ENCODE peak calls at places on chromosomes 4 and X, in ten cellular contexts. One of them, this sample, is unnamed.

GRCh38 chr4:151797131-151797530 is 36.3 kb upstream of the GATB start:
- DNase-seq in head of caudate nucleus: no peak
- DNase-seq in nucleus accumbens: no peak
- DNase-seq in stimulated activated CD8-positive, alpha-beta memory T cell treated with anti-CD3 and anti-CD28 coated beads, Interleukin-7, amount 100 ng/mL, for 1 hour: no peak
- DNase-seq in stimulated activated CD4-positive, alpha-beta T cell treated with anti-CD3 and anti-CD28 coated beads, TNF-alpha, amount 100 ng/mL, for 48 hours: no peak
- DNase-seq in left lung: no peak
- DNase-seq in hepatocyte: no peak
- DNase-seq in cardiac fibroblast: no peak
- DNase-seq in mammary epithelial cell: peak; percentile 68
- DNase-seq in astrocyte of the hippocampus: no peak
- DNase-seq in this sample: no peak

GRCh38 chrX:21638311-21638710 is 19.8 kb downstream of the KLHL34 start:
- DNase-seq in head of caudate nucleus: no peak
- DNase-seq in astrocyte of the hippocampus: peak; percentile 36
- DNase-seq in cardiac fibroblast: peak; percentile 54
- DNase-seq in hepatocyte: no peak
- DNase-seq in left lung: no peak
- DNase-seq in stimulated activated CD4-positive, alpha-beta T cell treated with anti-CD3 and anti-CD28 coated beads, TNF-alpha, amount 100 ng/mL, for 48 hours: no peak
- DNase-seq in nucleus accumbens: no peak
- DNase-seq in mammary epithelial cell: peak; percentile 51
- DNase-seq in stimulated activated CD8-positive, alpha-beta memory T cell treated with anti-CD3 and anti-CD28 coated beads, Interleukin-7, amount 100 ng/mL, for 1 hour: no peak
- DNase-seq in this sample: no peak

GRCh38 chr4:169345207-169345788 is 74.5 kb upstream of the SH3RF1 start:
- DNase-seq in cardiac fibroblast: peak; percentile 65
- DNase-seq in stimulated activated CD8-positive, alpha-beta memory T cell treated with anti-CD3 and anti-CD28 coated beads, Interleukin-7, amount 100 ng/mL, for 1 hour: no peak
- DNase-seq in astrocyte of the hippocampus: peak; percentile 56
- DNase-seq in mammary epithelial cell: peak; percentile 92
- DNase-seq in left lung: no peak
- DNase-seq in stimulated activated CD4-positive, alpha-beta T cell treated with anti-CD3 and anti-CD28 coated beads, TNF-alpha, amount 100 ng/mL, for 48 hours: no peak
- DNase-seq in head of caudate nucleus: peak; percentile 58
- DNase-seq in nucleus accumbens: peak; percentile 68
- DNase-seq in hepatocyte: no peak
- DNase-seq in this sample: no peak

GRCh38 chrX:72105436-72105835 is 26.3 kb downstream of the RTL5 start:
- DNase-seq in stimulated activated CD4-positive, alpha-beta T cell treated with anti-CD3 and anti-CD28 coated beads, TNF-alpha, amount 100 ng/mL, for 48 hours: no peak
- DNase-seq in stimulated activated CD8-positive, alpha-beta memory T cell treated with anti-CD3 and anti-CD28 coated beads, Interleukin-7, amount 100 ng/mL, for 1 hour: peak; percentile 12
- DNase-seq in astrocyte of the hippocampus: no peak
- DNase-seq in left lung: no peak
- DNase-seq in cardiac fibroblast: no peak
- DNase-seq in head of caudate nucleus: no peak
- DNase-seq in nucleus accumbens: no peak
- DNase-seq in mammary epithelial cell: no peak
- DNase-seq in hepatocyte: no peak
- DNase-seq in this sample: no peak

GRCh38 chr4:125849869-125850268 is 535.1 kb downstream of the FAT4 start:
- DNase-seq in head of caudate nucleus: no peak
- DNase-seq in left lung: no peak
- DNase-seq in mammary epithelial cell: peak; percentile 2
- DNase-seq in stimulated activated CD4-positive, alpha-beta T cell treated with anti-CD3 and anti-CD28 coated beads, TNF-alpha, amount 100 ng/mL, for 48 hours: no peak
- DNase-seq in hepatocyte: no peak
- DNase-seq in astrocyte of the hippocampus: peak; percentile 78
- DNase-seq in nucleus accumbens: no peak
- DNase-seq in cardiac fibroblast: peak; percentile 31
- DNase-seq in stimulated activated CD8-positive, alpha-beta memory T cell treated with anti-CD3 and anti-CD28 coated beads, Interleukin-7, amount 100 ng/mL, for 1 hour: no peak
- DNase-seq in this sample: no peak

GRCh38 chrX:133648594-133648993 is 233.3 kb upstream of the GPC4 start:
- DNase-seq in nucleus accumbens: no peak
- DNase-seq in stimulated activated CD4-positive, alpha-beta T cell treated with anti-CD3 and anti-CD28 coated beads, TNF-alpha, amount 100 ng/mL, for 48 hours: no peak
- DNase-seq in astrocyte of the hippocampus: no peak
- DNase-seq in hepatocyte: no peak
- DNase-seq in cardiac fibroblast: no peak
- DNase-seq in left lung: no peak
- DNase-seq in stimulated activated CD8-positive, alpha-beta memory T cell treated with anti-CD3 and anti-CD28 coated beads, Interleukin-7, amount 100 ng/mL, for 1 hour: no peak
- DNase-seq in mammary epithelial cell: no peak
- DNase-seq in head of caudate nucleus: no peak
- DNase-seq in this sample: no peak

GRCh38 chr4:124686279-124686678 is 26.3 kb downstream of the ANKRD50 start:
- DNase-seq in head of caudate nucleus: no peak
- DNase-seq in stimulated activated CD8-positive, alpha-beta memory T cell treated with anti-CD3 and anti-CD28 coated beads, Interleukin-7, amount 100 ng/mL, for 1 hour: no peak
- DNase-seq in left lung: no peak
- DNase-seq in cardiac fibroblast: no peak
- DNase-seq in nucleus accumbens: no peak
- DNase-seq in mammary epithelial cell: no peak
- DNase-seq in stimulated activated CD4-positive, alpha-beta T cell treated with anti-CD3 and anti-CD28 coated beads, TNF-alpha, amount 100 ng/mL, for 48 hours: no peak
- DNase-seq in hepatocyte: no peak
- DNase-seq in astrocyte of the hippocampus: peak; percentile 38
- DNase-seq in this sample: no peak

GRCh38 chr4:51895816-51896408 is 53.0 kb downstream of the DCUN1D4 start:
- DNase-seq in astrocyte of the hippocampus: peak; percentile 79
- DNase-seq in nucleus accumbens: peak; percentile 44
- DNase-seq in cardiac fibroblast: peak; percentile 78
- DNase-seq in head of caudate nucleus: peak; percentile 75
- DNase-seq in stimulated activated CD8-positive, alpha-beta memory T cell treated with anti-CD3 and anti-CD28 coated beads, Interleukin-7, amount 100 ng/mL, for 1 hour: peak; percentile 6
- DNase-seq in stimulated activated CD4-positive, alpha-beta T cell treated with anti-CD3 and anti-CD28 coated beads, TNF-alpha, amount 100 ng/mL, for 48 hours: peak; percentile 10
- DNase-seq in mammary epithelial cell: peak; percentile 29
- DNase-seq in hepatocyte: peak; percentile 82
- DNase-seq in left lung: peak; percentile 42
- DNase-seq in this sample: no peak

GRCh38 chrX:22577181-22577580 is 304.5 kb downstream of the CBLL2 start:
- DNase-seq in cardiac fibroblast: peak; percentile 77
- DNase-seq in astrocyte of the hippocampus: peak; percentile 52
- DNase-seq in left lung: no peak
- DNase-seq in hepatocyte: peak; percentile 4
- DNase-seq in stimulated activated CD4-positive, alpha-beta T cell treated with anti-CD3 and anti-CD28 coated beads, TNF-alpha, amount 100 ng/mL, for 48 hours: no peak
- DNase-seq in nucleus accumbens: no peak
- DNase-seq in stimulated activated CD8-positive, alpha-beta memory T cell treated with anti-CD3 and anti-CD28 coated beads, Interleukin-7, amount 100 ng/mL, for 1 hour: no peak
- DNase-seq in mammary epithelial cell: peak; percentile 74
- DNase-seq in head of caudate nucleus: no peak
- DNase-seq in this sample: no peak

GRCh38 chrX:69032601-69033000 is 132.7 kb downstream of the PJA1 start:
- DNase-seq in stimulated activated CD4-positive, alpha-beta T cell treated with anti-CD3 and anti-CD28 coated beads, TNF-alpha, amount 100 ng/mL, for 48 hours: no peak
- DNase-seq in nucleus accumbens: no peak
- DNase-seq in cardiac fibroblast: no peak
- DNase-seq in hepatocyte: peak; percentile 49
- DNase-seq in left lung: no peak
- DNase-seq in mammary epithelial cell: peak; percentile 84
- DNase-seq in stimulated activated CD8-positive, alpha-beta memory T cell treated with anti-CD3 and anti-CD28 coated beads, Interleukin-7, amount 100 ng/mL, for 1 hour: no peak
- DNase-seq in head of caudate nucleus: no peak
- DNase-seq in astrocyte of the hippocampus: no peak
- DNase-seq in this sample: peak; percentile 7

GRCh38 chr4:48774760-48775398 is 5.2 kb downstream of the FRYL start:
- DNase-seq in hepatocyte: no peak
- DNase-seq in cardiac fibroblast: no peak
- DNase-seq in stimulated activated CD4-positive, alpha-beta T cell treated with anti-CD3 and anti-CD28 coated beads, TNF-alpha, amount 100 ng/mL, for 48 hours: no peak
- DNase-seq in left lung: no peak
- DNase-seq in nucleus accumbens: no peak
- DNase-seq in astrocyte of the hippocampus: no peak
- DNase-seq in head of caudate nucleus: no peak
- DNase-seq in stimulated activated CD8-positive, alpha-beta memory T cell treated with anti-CD3 and anti-CD28 coated beads, Interleukin-7, amount 100 ng/mL, for 1 hour: no peak
- DNase-seq in mammary epithelial cell: no peak
- DNase-seq in this sample: no peak

GRCh38 chr4:163988921-163989320 is 494.4 kb downstream of the TMA16 start:
- DNase-seq in stimulated activated CD8-positive, alpha-beta memory T cell treated with anti-CD3 and anti-CD28 coated beads, Interleukin-7, amount 100 ng/mL, for 1 hour: no peak
- DNase-seq in astrocyte of the hippocampus: no peak
- DNase-seq in hepatocyte: no peak
- DNase-seq in left lung: no peak
- DNase-seq in mammary epithelial cell: no peak
- DNase-seq in cardiac fibroblast: no peak
- DNase-seq in stimulated activated CD4-positive, alpha-beta T cell treated with anti-CD3 and anti-CD28 coated beads, TNF-alpha, amount 100 ng/mL, for 48 hours: no peak
- DNase-seq in nucleus accumbens: no peak
- DNase-seq in head of caudate nucleus: peak; percentile 2
- DNase-seq in this sample: no peak

GRCh38 chr4:184099033-184099432 is 118.6 kb downstream of the ENPP6 start:
- DNase-seq in stimulated activated CD4-positive, alpha-beta T cell treated with anti-CD3 and anti-CD28 coated beads, TNF-alpha, amount 100 ng/mL, for 48 hours: no peak
- DNase-seq in astrocyte of the hippocampus: no peak
- DNase-seq in nucleus accumbens: no peak
- DNase-seq in head of caudate nucleus: no peak
- DNase-seq in hepatocyte: no peak
- DNase-seq in mammary epithelial cell: no peak
- DNase-seq in stimulated activated CD8-positive, alpha-beta memory T cell treated with anti-CD3 and anti-CD28 coated beads, Interleukin-7, amount 100 ng/mL, for 1 hour: no peak
- DNase-seq in cardiac fibroblast: no peak
- DNase-seq in left lung: no peak
- DNase-seq in this sample: no peak

GRCh38 chrX:124239911-124240310 is 92.5 kb upstream of the TEX13D start:
- DNase-seq in stimulated activated CD4-positive, alpha-beta T cell treated with anti-CD3 and anti-CD28 coated beads, TNF-alpha, amount 100 ng/mL, for 48 hours: no peak
- DNase-seq in nucleus accumbens: no peak
- DNase-seq in cardiac fibroblast: no peak
- DNase-seq in left lung: no peak
- DNase-seq in hepatocyte: no peak
- DNase-seq in mammary epithelial cell: no peak
- DNase-seq in astrocyte of the hippocampus: no peak
- DNase-seq in head of caudate nucleus: no peak
- DNase-seq in stimulated activated CD8-positive, alpha-beta memory T cell treated with anti-CD3 and anti-CD28 coated beads, Interleukin-7, amount 100 ng/mL, for 1 hour: no peak
- DNase-seq in this sample: no peak

GRCh38 chr4:95363966-95364365 is 184.8 kb downstream of the UNC5C start:
- DNase-seq in astrocyte of the hippocampus: peak; percentile 65
- DNase-seq in stimulated activated CD8-positive, alpha-beta memory T cell treated with anti-CD3 and anti-CD28 coated beads, Interleukin-7, amount 100 ng/mL, for 1 hour: no peak
- DNase-seq in hepatocyte: no peak
- DNase-seq in nucleus accumbens: peak; percentile 20
- DNase-seq in left lung: no peak
- DNase-seq in cardiac fibroblast: peak; percentile 12
- DNase-seq in stimulated activated CD4-positive, alpha-beta T cell treated with anti-CD3 and anti-CD28 coated beads, TNF-alpha, amount 100 ng/mL, for 48 hours: no peak
- DNase-seq in head of caudate nucleus: no peak
- DNase-seq in mammary epithelial cell: peak; percentile 1
- DNase-seq in this sample: no peak

GRCh38 chr4:139279723-139280620 is at the start of gene MGARP:
- DNase-seq in nucleus accumbens: no peak
- DNase-seq in cardiac fibroblast: no peak
- DNase-seq in left lung: no peak
- DNase-seq in hepatocyte: peak; percentile 28
- DNase-seq in head of caudate nucleus: peak; percentile 30
- DNase-seq in mammary epithelial cell: peak; percentile 33
- DNase-seq in astrocyte of the hippocampus: peak; percentile 71
- DNase-seq in stimulated activated CD8-positive, alpha-beta memory T cell treated with anti-CD3 and anti-CD28 coated beads, Interleukin-7, amount 100 ng/mL, for 1 hour: no peak
- DNase-seq in stimulated activated CD4-positive, alpha-beta T cell treated with anti-CD3 and anti-CD28 coated beads, TNF-alpha, amount 100 ng/mL, for 48 hours: no peak
- DNase-seq in this sample: no peak

GRCh38 chr4:951594-952468 is 19.6 kb downstream of the TMEM175 start:
- DNase-seq in left lung: peak; percentile 3
- DNase-seq in hepatocyte: no peak
- DNase-seq in head of caudate nucleus: no peak
- DNase-seq in stimulated activated CD4-positive, alpha-beta T cell treated with anti-CD3 and anti-CD28 coated beads, TNF-alpha, amount 100 ng/mL, for 48 hours: no peak
- DNase-seq in astrocyte of the hippocampus: no peak
- DNase-seq in nucleus accumbens: no peak
- DNase-seq in mammary epithelial cell: no peak
- DNase-seq in cardiac fibroblast: no peak
- DNase-seq in stimulated activated CD8-positive, alpha-beta memory T cell treated with anti-CD3 and anti-CD28 coated beads, Interleukin-7, amount 100 ng/mL, for 1 hour: no peak
- DNase-seq in this sample: no peak

GRCh38 chr4:24780936-24781538 is 14.3 kb upstream of the SOD3 start:
- DNase-seq in head of caudate nucleus: no peak
- DNase-seq in left lung: no peak
- DNase-seq in cardiac fibroblast: no peak
- DNase-seq in astrocyte of the hippocampus: no peak
- DNase-seq in mammary epithelial cell: no peak
- DNase-seq in stimulated activated CD4-positive, alpha-beta T cell treated with anti-CD3 and anti-CD28 coated beads, TNF-alpha, amount 100 ng/mL, for 48 hours: no peak
- DNase-seq in stimulated activated CD8-positive, alpha-beta memory T cell treated with anti-CD3 and anti-CD28 coated beads, Interleukin-7, amount 100 ng/mL, for 1 hour: no peak
- DNase-seq in nucleus accumbens: no peak
- DNase-seq in hepatocyte: no peak
- DNase-seq in this sample: no peak

GRCh38 chrX:11460347-11460746 is 167.1 kb downstream of the AMELX start:
- DNase-seq in astrocyte of the hippocampus: no peak
- DNase-seq in mammary epithelial cell: no peak
- DNase-seq in hepatocyte: no peak
- DNase-seq in left lung: no peak
- DNase-seq in stimulated activated CD4-positive, alpha-beta T cell treated with anti-CD3 and anti-CD28 coated beads, TNF-alpha, amount 100 ng/mL, for 48 hours: no peak
- DNase-seq in stimulated activated CD8-positive, alpha-beta memory T cell treated with anti-CD3 and anti-CD28 coated beads, Interleukin-7, amount 100 ng/mL, for 1 hour: no peak
- DNase-seq in head of caudate nucleus: no peak
- DNase-seq in nucleus accumbens: no peak
- DNase-seq in cardiac fibroblast: no peak
- DNase-seq in this sample: no peak

GRCh38 chr4:100188829-100189228 is 1.4 kb downstream of the DDIT4L start:
- DNase-seq in cardiac fibroblast: no peak
- DNase-seq in nucleus accumbens: no peak
- DNase-seq in mammary epithelial cell: peak; percentile 1
- DNase-seq in stimulated activated CD4-positive, alpha-beta T cell treated with anti-CD3 and anti-CD28 coated beads, TNF-alpha, amount 100 ng/mL, for 48 hours: no peak
- DNase-seq in astrocyte of the hippocampus: peak; percentile 12
- DNase-seq in head of caudate nucleus: peak; percentile 18
- DNase-seq in left lung: no peak
- DNase-seq in hepatocyte: no peak
- DNase-seq in stimulated activated CD8-positive, alpha-beta memory T cell treated with anti-CD3 and anti-CD28 coated beads, Interleukin-7, amount 100 ng/mL, for 1 hour: no peak
- DNase-seq in this sample: no peak

GRCh38 chr4:55078987-55079386 is 46.4 kb downstream of the KDR start:
- DNase-seq in stimulated activated CD8-positive, alpha-beta memory T cell treated with anti-CD3 and anti-CD28 coated beads, Interleukin-7, amount 100 ng/mL, for 1 hour: no peak
- DNase-seq in hepatocyte: no peak
- DNase-seq in head of caudate nucleus: no peak
- DNase-seq in mammary epithelial cell: no peak
- DNase-seq in astrocyte of the hippocampus: peak; percentile 93
- DNase-seq in left lung: peak; percentile 32
- DNase-seq in nucleus accumbens: no peak
- DNase-seq in stimulated activated CD4-positive, alpha-beta T cell treated with anti-CD3 and anti-CD28 coated beads, TNF-alpha, amount 100 ng/mL, for 48 hours: no peak
- DNase-seq in cardiac fibroblast: peak; percentile 94
- DNase-seq in this sample: no peak

GRCh38 chr4:148173397-148174017 is 268.7 kb downstream of the NR3C2 start:
- DNase-seq in mammary epithelial cell: no peak
- DNase-seq in cardiac fibroblast: peak; percentile 41
- DNase-seq in stimulated activated CD4-positive, alpha-beta T cell treated with anti-CD3 and anti-CD28 coated beads, TNF-alpha, amount 100 ng/mL, for 48 hours: no peak
- DNase-seq in head of caudate nucleus: no peak
- DNase-seq in stimulated activated CD8-positive, alpha-beta memory T cell treated with anti-CD3 and anti-CD28 coated beads, Interleukin-7, amount 100 ng/mL, for 1 hour: no peak
- DNase-seq in hepatocyte: no peak
- DNase-seq in astrocyte of the hippocampus: no peak
- DNase-seq in left lung: no peak
- DNase-seq in nucleus accumbens: no peak
- DNase-seq in this sample: no peak

GRCh38 chrX:53281321-53281822 is at the start of gene IQSEC2:
- DNase-seq in stimulated activated CD4-positive, alpha-beta T cell treated with anti-CD3 and anti-CD28 coated beads, TNF-alpha, amount 100 ng/mL, for 48 hours: no peak
- DNase-seq in head of caudate nucleus: peak; percentile 35
- DNase-seq in cardiac fibroblast: peak; percentile 74
- DNase-seq in mammary epithelial cell: peak; percentile 71
- DNase-seq in nucleus accumbens: no peak
- DNase-seq in stimulated activated CD8-positive, alpha-beta memory T cell treated with anti-CD3 and anti-CD28 coated beads, Interleukin-7, amount 100 ng/mL, for 1 hour: no peak
- DNase-seq in left lung: peak; percentile 91
- DNase-seq in hepatocyte: peak; percentile 80
- DNase-seq in astrocyte of the hippocampus: peak; percentile 91
- DNase-seq in this sample: peak; percentile 87

GRCh38 chrX:53713987-53714579 is 27.6 kb upstream of the HUWE1 start:
- DNase-seq in nucleus accumbens: no peak
- DNase-seq in mammary epithelial cell: peak; percentile 24
- DNase-seq in hepatocyte: no peak
- DNase-seq in cardiac fibroblast: peak; percentile 11
- DNase-seq in stimulated activated CD4-positive, alpha-beta T cell treated with anti-CD3 and anti-CD28 coated beads, TNF-alpha, amount 100 ng/mL, for 48 hours: no peak
- DNase-seq in astrocyte of the hippocampus: no peak
- DNase-seq in left lung: no peak
- DNase-seq in stimulated activated CD8-positive, alpha-beta memory T cell treated with anti-CD3 and anti-CD28 coated beads, Interleukin-7, amount 100 ng/mL, for 1 hour: no peak
- DNase-seq in head of caudate nucleus: no peak
- DNase-seq in this sample: no peak

GRCh38 chrX:45850775-45851433 is 650.2 kb upstream of the DIPK2B start:
- DNase-seq in mammary epithelial cell: peak; percentile 44
- DNase-seq in stimulated activated CD8-positive, alpha-beta memory T cell treated with anti-CD3 and anti-CD28 coated beads, Interleukin-7, amount 100 ng/mL, for 1 hour: no peak
- DNase-seq in astrocyte of the hippocampus: peak; percentile 53
- DNase-seq in stimulated activated CD4-positive, alpha-beta T cell treated with anti-CD3 and anti-CD28 coated beads, TNF-alpha, amount 100 ng/mL, for 48 hours: no peak
- DNase-seq in left lung: no peak
- DNase-seq in cardiac fibroblast: peak; percentile 49
- DNase-seq in nucleus accumbens: no peak
- DNase-seq in hepatocyte: peak; percentile 50
- DNase-seq in head of caudate nucleus: peak; percentile 16
- DNase-seq in this sample: no peak

This sample was measured in coronary artery.